ENCODE peak calls at places on chromosomes 13 and 19, in ten cellular contexts. Y is mesendoderm; W is cardiac fibroblast; K is iris pigment epithelial cell; U is stimulated activated CD8-positive, alpha-beta memory T cell treated with anti-CD3 and anti-CD28 coated beads, Interleukin-15, amount 100 ng/mL, for 4 hours; L is glomerular endothelial cell; S is stimulated activated CD4-positive, alpha-beta T cell treated with anti-CD3 and anti-CD28 coated beads, Interleukin-4, amount 100 ng/mL, for 48 hours; N is NCI-H1417; X is left colon; Q is HuH-7. I is an unnamed sample.

GRCh38 chr19:3725640-3726310 is 17.6 kb downstream of the TJP3 start:
- DNase-seq in Y (peak; percentile 53), W (no peak), K (no peak), U (no peak), L (no peak), S (no peak), N (peak; percentile 91), X (peak; percentile 95), Q (no peak), I (no peak)

GRCh38 chr19:14023404-14024235 is 4.3 kb upstream of the RLN3 start:
- DNase-seq in Y (peak; percentile 92), W (peak; percentile 65), K (peak; percentile 50), U (no peak), L (no peak), S (no peak), N (peak; percentile 29), X (peak; percentile 69), Q (peak; percentile 80), I (peak; percentile 62)

GRCh38 chr13:98741741-98742435 is 10.6 kb downstream of the SLC15A1 start:
- DNase-seq in Y (no peak), W (no peak), K (no peak), U (no peak), L (no peak), S (no peak), N (no peak), X (no peak), Q (no peak), I (no peak)

GRCh38 chr19:42548545-42548944 is 20.3 kb upstream of the CEACAM1 start:
- DNase-seq in Y (no peak), W (no peak), K (no peak), U (no peak), L (no peak), S (no peak), N (no peak), X (no peak), Q (no peak), I (no peak)

GRCh38 chr19:3695124-3695733 is 5.0 kb downstream of the PIP5K1C start:
- DNase-seq in Y (no peak), W (no peak), K (no peak), U (no peak), L (no peak), S (no peak), N (no peak), X (no peak), Q (no peak), I (no peak)

GRCh38 chr19:55084416-55084815 is 8.7 kb downstream of the EPS8L1 start:
- DNase-seq in Y (no peak), W (no peak), K (no peak), U (no peak), L (no peak), S (no peak), N (no peak), X (no peak), Q (no peak), I (no peak)

GRCh38 chr19:11873762-11874161 is 13.8 kb upstream of the ZNF69 start:
- DNase-seq in Y (no peak), W (no peak), K (no peak), U (no peak), L (no peak), S (no peak), N (no peak), X (no peak), Q (no peak), I (no peak)

GRCh38 chr13:105144020-105144419 is 1391.4 kb downstream of the EFNB2 start:
- DNase-seq in Y (peak; percentile 62), W (no peak), K (no peak), U (no peak), L (no peak), S (no peak), N (no peak), X (no peak), Q (no peak), I (no peak)

GRCh38 chr19:5193192-5193591 is 147.4 kb downstream of the PTPRS start:
- DNase-seq in Y (peak; percentile 37), W (no peak), K (no peak), U (no peak), L (no peak), S (no peak), N (peak; percentile 34), X (no peak), Q (no peak), I (no peak)

GRCh38 chr19:55495646-55496349 is 7.6 kb downstream of the SSC5D start:
- DNase-seq in Y (peak; percentile 55), W (no peak), K (no peak), U (no peak), L (no peak), S (no peak), N (peak; percentile 11), X (no peak), Q (no peak), I (no peak)

GRCh38 chr19:17947815-17948473 is 15.1 kb downstream of the CCDC124 start:
- DNase-seq in Y (peak; percentile 96), W (peak; percentile 89), K (peak; percentile 84), U (peak; percentile 91), L (no peak), S (peak; percentile 93), N (peak; percentile 99), X (peak; percentile 87), Q (peak; percentile 97), I (peak; percentile 100)